ENCODE peak calls at places on chromosomes 13 and 19, in four cellular contexts. One of them, this sample, is unnamed.

GRCh38 chr19:30046522-30046921 is 104.5 kb downstream of the URI1 start:
- DNase-seq in NCI-H1417 treated with DMSO at 0.1 percent for 48 hours: no peak
- DNase-seq in mesothelial cell of epicardium: no peak
- DNase-seq in NCI-H1105 treated with DMSO at 0.1 percent for 48 hours: peak
- DNase-seq in this sample: no peak

GRCh38 chr13:85260896-85261295 is 538.3 kb downstream of the SLITRK6 start:
- DNase-seq in NCI-H1417 treated with DMSO at 0.1 percent for 48 hours: no peak
- DNase-seq in mesothelial cell of epicardium: no peak
- DNase-seq in NCI-H1105 treated with DMSO at 0.1 percent for 48 hours: no peak
- DNase-seq in this sample: no peak

GRCh38 chr19:17950310-17951150 is 16.4 kb upstream of the KCNN1 start:
- DNase-seq in NCI-H1417 treated with DMSO at 0.1 percent for 48 hours: no peak
- DNase-seq in mesothelial cell of epicardium: no peak
- DNase-seq in NCI-H1105 treated with DMSO at 0.1 percent for 48 hours: no peak
- DNase-seq in this sample: no peak

GRCh38 chr19:35149463-35149862 is 5.1 kb upstream of the FXYD5 start:
- DNase-seq in NCI-H1417 treated with DMSO at 0.1 percent for 48 hours: no peak
- DNase-seq in mesothelial cell of epicardium: no peak
- DNase-seq in NCI-H1105 treated with DMSO at 0.1 percent for 48 hours: no peak
- DNase-seq in this sample: no peak

GRCh38 chr13:22017226-22017625 is 346.4 kb downstream of the FGF9 start:
- DNase-seq in NCI-H1417 treated with DMSO at 0.1 percent for 48 hours: no peak
- DNase-seq in mesothelial cell of epicardium: no peak
- DNase-seq in NCI-H1105 treated with DMSO at 0.1 percent for 48 hours: no peak
- DNase-seq in this sample: no peak

GRCh38 chr13:106373304-106373988 is 162.0 kb downstream of the EFNB2 start:
- DNase-seq in NCI-H1417 treated with DMSO at 0.1 percent for 48 hours: no peak
- DNase-seq in mesothelial cell of epicardium: no peak
- DNase-seq in NCI-H1105 treated with DMSO at 0.1 percent for 48 hours: peak
- DNase-seq in this sample: no peak

GRCh38 chr13:113991191-113991669 is 17.4 kb upstream of the C13orf46 start:
- DNase-seq in NCI-H1417 treated with DMSO at 0.1 percent for 48 hours: no peak
- DNase-seq in mesothelial cell of epicardium: no peak
- DNase-seq in NCI-H1105 treated with DMSO at 0.1 percent for 48 hours: no peak
- DNase-seq in this sample: no peak

GRCh38 chr13:42181381-42181953 is 90.5 kb upstream of the AKAP11 start:
- DNase-seq in NCI-H1417 treated with DMSO at 0.1 percent for 48 hours: no peak
- DNase-seq in mesothelial cell of epicardium: no peak
- DNase-seq in NCI-H1105 treated with DMSO at 0.1 percent for 48 hours: peak
- DNase-seq in this sample: no peak

GRCh38 chr13:29718694-29719093 is 123.2 kb upstream of the SLC7A1 start:
- DNase-seq in NCI-H1417 treated with DMSO at 0.1 percent for 48 hours: no peak
- DNase-seq in mesothelial cell of epicardium: no peak
- DNase-seq in NCI-H1105 treated with DMSO at 0.1 percent for 48 hours: no peak
- DNase-seq in this sample: no peak

GRCh38 chr19:31220540-31220939 is 128.7 kb downstream of the TSHZ3 start:
- DNase-seq in NCI-H1417 treated with DMSO at 0.1 percent for 48 hours: no peak
- DNase-seq in mesothelial cell of epicardium: no peak
- DNase-seq in NCI-H1105 treated with DMSO at 0.1 percent for 48 hours: peak
- DNase-seq in this sample: no peak

GRCh38 chr19:2561221-2561620 is 85.3 kb downstream of the GADD45B start:
- DNase-seq in NCI-H1417 treated with DMSO at 0.1 percent for 48 hours: no peak
- DNase-seq in mesothelial cell of epicardium: no peak
- DNase-seq in NCI-H1105 treated with DMSO at 0.1 percent for 48 hours: no peak
- DNase-seq in this sample: no peak

GRCh38 chr13:36417328-36417727 is 15.0 kb upstream of the CCNA1 start:
- DNase-seq in NCI-H1417 treated with DMSO at 0.1 percent for 48 hours: no peak
- DNase-seq in mesothelial cell of epicardium: no peak
- DNase-seq in NCI-H1105 treated with DMSO at 0.1 percent for 48 hours: no peak
- DNase-seq in this sample: no peak

GRCh38 chr13:113976711-113977684 is 3.1 kb upstream of the C13orf46 start:
- DNase-seq in NCI-H1417 treated with DMSO at 0.1 percent for 48 hours: no peak
- DNase-seq in mesothelial cell of epicardium: peak
- DNase-seq in NCI-H1105 treated with DMSO at 0.1 percent for 48 hours: no peak
- DNase-seq in this sample: no peak

GRCh38 chr13:104773775-104774174 is 1707.6 kb upstream of the SLC10A2 start:
- DNase-seq in NCI-H1417 treated with DMSO at 0.1 percent for 48 hours: peak
- DNase-seq in mesothelial cell of epicardium: no peak
- DNase-seq in NCI-H1105 treated with DMSO at 0.1 percent for 48 hours: peak
- DNase-seq in this sample: no peak

GRCh38 chr13:29955137-29955650 is 104.8 kb upstream of the UBL3 start:
- DNase-seq in NCI-H1417 treated with DMSO at 0.1 percent for 48 hours: no peak
- DNase-seq in mesothelial cell of epicardium: no peak
- DNase-seq in NCI-H1105 treated with DMSO at 0.1 percent for 48 hours: no peak
- DNase-seq in this sample: no peak

GRCh38 chr19:55259540-55260210 is 858 bp upstream of the PPP6R1 start:
- DNase-seq in NCI-H1417 treated with DMSO at 0.1 percent for 48 hours: no peak
- DNase-seq in mesothelial cell of epicardium: no peak
- DNase-seq in NCI-H1105 treated with DMSO at 0.1 percent for 48 hours: no peak
- DNase-seq in this sample: no peak

GRCh38 chr13:68099616-68100015 is 869.5 kb upstream of the PCDH9 start:
- DNase-seq in NCI-H1417 treated with DMSO at 0.1 percent for 48 hours: no peak
- DNase-seq in mesothelial cell of epicardium: no peak
- DNase-seq in NCI-H1105 treated with DMSO at 0.1 percent for 48 hours: no peak
- DNase-seq in this sample: no peak

GRCh38 chr19:14450168-14450874 is 17.2 kb downstream of the PKN1 start:
- DNase-seq in NCI-H1417 treated with DMSO at 0.1 percent for 48 hours: no peak
- DNase-seq in mesothelial cell of epicardium: no peak
- DNase-seq in NCI-H1105 treated with DMSO at 0.1 percent for 48 hours: no peak
- DNase-seq in this sample: no peak

GRCh38 chr19:1183543-1184172 is 9.6 kb upstream of the SBNO2 start:
- DNase-seq in NCI-H1417 treated with DMSO at 0.1 percent for 48 hours: no peak
- DNase-seq in mesothelial cell of epicardium: no peak
- DNase-seq in NCI-H1105 treated with DMSO at 0.1 percent for 48 hours: no peak
- DNase-seq in this sample: no peak

GRCh38 chr13:74210693-74211393 is 76.6 kb upstream of the KLF12 start:
- DNase-seq in NCI-H1417 treated with DMSO at 0.1 percent for 48 hours: no peak
- DNase-seq in mesothelial cell of epicardium: no peak
- DNase-seq in NCI-H1105 treated with DMSO at 0.1 percent for 48 hours: peak
- DNase-seq in this sample: no peak

GRCh38 chr19:54606891-54607781 is 13.7 kb downstream of the LILRA1 start:
- DNase-seq in NCI-H1417 treated with DMSO at 0.1 percent for 48 hours: no peak
- DNase-seq in mesothelial cell of epicardium: no peak
- DNase-seq in NCI-H1105 treated with DMSO at 0.1 percent for 48 hours: no peak
- DNase-seq in this sample: no peak

GRCh38 chr13:97276862-97277269 is 54.7 kb downstream of the MBNL2 start:
- DNase-seq in NCI-H1417 treated with DMSO at 0.1 percent for 48 hours: no peak
- DNase-seq in mesothelial cell of epicardium: no peak
- DNase-seq in NCI-H1105 treated with DMSO at 0.1 percent for 48 hours: no peak
- DNase-seq in this sample: no peak

GRCh38 chr13:98752111-98752941 is at the start of gene SLC15A1:
- DNase-seq in NCI-H1417 treated with DMSO at 0.1 percent for 48 hours: no peak
- DNase-seq in mesothelial cell of epicardium: no peak
- DNase-seq in NCI-H1105 treated with DMSO at 0.1 percent for 48 hours: no peak
- DNase-seq in this sample: peak

GRCh38 chr19:2053601-2054389 is 2.8 kb upstream of the MKNK2 start:
- DNase-seq in NCI-H1417 treated with DMSO at 0.1 percent for 48 hours: no peak
- DNase-seq in mesothelial cell of epicardium: no peak
- DNase-seq in NCI-H1105 treated with DMSO at 0.1 percent for 48 hours: no peak
- DNase-seq in this sample: no peak

GRCh38 chr19:54207908-54208783 is 7.5 kb downstream of the RPS9 start:
- DNase-seq in NCI-H1417 treated with DMSO at 0.1 percent for 48 hours: no peak
- DNase-seq in mesothelial cell of epicardium: no peak
- DNase-seq in NCI-H1105 treated with DMSO at 0.1 percent for 48 hours: no peak
- DNase-seq in this sample: peak

GRCh38 chr19:51440846-51441409 is 17.3 kb downstream of the SIGLEC8 start:
- DNase-seq in NCI-H1417 treated with DMSO at 0.1 percent for 48 hours: no peak
- DNase-seq in mesothelial cell of epicardium: no peak
- DNase-seq in NCI-H1105 treated with DMSO at 0.1 percent for 48 hours: no peak
- DNase-seq in this sample: no peak

GRCh38 chr19:33376423-33376822 is 2.9 kb downstream of the CEBPG start:
- DNase-seq in NCI-H1417 treated with DMSO at 0.1 percent for 48 hours: no peak
- DNase-seq in mesothelial cell of epicardium: no peak
- DNase-seq in NCI-H1105 treated with DMSO at 0.1 percent for 48 hours: no peak
- DNase-seq in this sample: no peak

GRCh38 chr13:47455581-47455980 is 545.5 kb downstream of the SUCLA2 start:
- DNase-seq in NCI-H1417 treated with DMSO at 0.1 percent for 48 hours: no peak
- DNase-seq in mesothelial cell of epicardium: no peak
- DNase-seq in NCI-H1105 treated with DMSO at 0.1 percent for 48 hours: no peak
- DNase-seq in this sample: no peak

GRCh38 chr13:47798906-47799305 is 202.2 kb downstream of the SUCLA2 start:
- DNase-seq in NCI-H1417 treated with DMSO at 0.1 percent for 48 hours: no peak
- DNase-seq in mesothelial cell of epicardium: no peak
- DNase-seq in NCI-H1105 treated with DMSO at 0.1 percent for 48 hours: no peak
- DNase-seq in this sample: no peak

GRCh38 chr13:107351305-107351704 is 783.4 kb upstream of the ARGLU1 start:
- DNase-seq in NCI-H1417 treated with DMSO at 0.1 percent for 48 hours: no peak
- DNase-seq in mesothelial cell of epicardium: no peak
- DNase-seq in NCI-H1105 treated with DMSO at 0.1 percent for 48 hours: no peak
- DNase-seq in this sample: no peak

GRCh38 chr19:21604941-21605548 is 99.6 kb downstream of the ZNF429 start:
- DNase-seq in NCI-H1417 treated with DMSO at 0.1 percent for 48 hours: no peak
- DNase-seq in mesothelial cell of epicardium: no peak
- DNase-seq in NCI-H1105 treated with DMSO at 0.1 percent for 48 hours: peak
- DNase-seq in this sample: no peak

GRCh38 chr13:39253774-39254173 is 215.5 kb downstream of the NHLRC3 start:
- DNase-seq in NCI-H1417 treated with DMSO at 0.1 percent for 48 hours: no peak
- DNase-seq in mesothelial cell of epicardium: no peak
- DNase-seq in NCI-H1105 treated with DMSO at 0.1 percent for 48 hours: no peak
- DNase-seq in this sample: no peak

GRCh38 chr19:13330285-13330684 is 176.0 kb downstream of the CACNA1A start:
- DNase-seq in NCI-H1417 treated with DMSO at 0.1 percent for 48 hours: no peak
- DNase-seq in mesothelial cell of epicardium: no peak
- DNase-seq in NCI-H1105 treated with DMSO at 0.1 percent for 48 hours: no peak
- DNase-seq in this sample: no peak

GRCh38 chr13:110914293-110915056 is 394 bp downstream of the ANKRD10 start:
- DNase-seq in NCI-H1417 treated with DMSO at 0.1 percent for 48 hours: peak
- DNase-seq in mesothelial cell of epicardium: peak
- DNase-seq in NCI-H1105 treated with DMSO at 0.1 percent for 48 hours: peak
- DNase-seq in this sample: peak

GRCh38 chr19:17658666-17659065 is 29.5 kb downstream of the UNC13A start:
- DNase-seq in NCI-H1417 treated with DMSO at 0.1 percent for 48 hours: no peak
- DNase-seq in mesothelial cell of epicardium: no peak
- DNase-seq in NCI-H1105 treated with DMSO at 0.1 percent for 48 hours: no peak
- DNase-seq in this sample: no peak

GRCh38 chr13:105956891-105957290 is 578.6 kb downstream of the EFNB2 start:
- DNase-seq in NCI-H1417 treated with DMSO at 0.1 percent for 48 hours: no peak
- DNase-seq in mesothelial cell of epicardium: no peak
- DNase-seq in NCI-H1105 treated with DMSO at 0.1 percent for 48 hours: no peak
- DNase-seq in this sample: no peak

GRCh38 chr19:1311543-1312091 is 25.9 kb downstream of the EFNA2 start:
- DNase-seq in NCI-H1417 treated with DMSO at 0.1 percent for 48 hours: no peak
- DNase-seq in mesothelial cell of epicardium: no peak
- DNase-seq in NCI-H1105 treated with DMSO at 0.1 percent for 48 hours: no peak
- DNase-seq in this sample: no peak

GRCh38 chr13:44305216-44305615 is 68.4 kb upstream of the SERP2 start:
- DNase-seq in NCI-H1417 treated with DMSO at 0.1 percent for 48 hours: no peak
- DNase-seq in mesothelial cell of epicardium: no peak
- DNase-seq in NCI-H1105 treated with DMSO at 0.1 percent for 48 hours: no peak
- DNase-seq in this sample: no peak

GRCh38 chr13:100451923-100452322 is 136.7 kb downstream of the GGACT start:
- DNase-seq in NCI-H1417 treated with DMSO at 0.1 percent for 48 hours: no peak
- DNase-seq in mesothelial cell of epicardium: no peak
- DNase-seq in NCI-H1105 treated with DMSO at 0.1 percent for 48 hours: no peak
- DNase-seq in this sample: no peak

GRCh38 chr13:66225071-66225470 is 1005.1 kb downstream of the PCDH9 start:
- DNase-seq in NCI-H1417 treated with DMSO at 0.1 percent for 48 hours: no peak
- DNase-seq in mesothelial cell of epicardium: no peak
- DNase-seq in NCI-H1105 treated with DMSO at 0.1 percent for 48 hours: no peak
- DNase-seq in this sample: no peak

This sample was measured in cardiac septum.